ENCODE peak calls at places on chromosomes 16 and 17, in six cellular contexts. One of them, this sample, is unnamed.

GRCh38 chr16:31877876-31878642 is 4.5 kb downstream of the ZNF267 start:
- DNase-seq in uterus: no peak
- DNase-seq in transverse colon: no peak
- DNase-seq in gastrocnemius medialis: no peak
- DNase-seq in breast epithelium: no peak
- DNase-seq in adrenal gland: no peak
- DNase-seq in this sample: no peak

GRCh38 chr17:42405963-42406495 is 17.0 kb downstream of the CAVIN1 start:
- DNase-seq in uterus: peak
- DNase-seq in transverse colon: peak
- DNase-seq in gastrocnemius medialis: peak
- DNase-seq in breast epithelium: peak
- DNase-seq in adrenal gland: peak
- DNase-seq in this sample: peak

GRCh38 chr17:80380068-80381061 is 34.6 kb upstream of the ENDOV start:
- DNase-seq in uterus: no peak
- DNase-seq in transverse colon: no peak
- DNase-seq in gastrocnemius medialis: no peak
- DNase-seq in breast epithelium: no peak
- DNase-seq in adrenal gland: no peak
- DNase-seq in this sample: no peak

GRCh38 chr16:57759131-57759530 is 23.6 kb downstream of the KATNB1 start:
- DNase-seq in uterus: no peak
- DNase-seq in transverse colon: no peak
- DNase-seq in gastrocnemius medialis: no peak
- DNase-seq in breast epithelium: no peak
- DNase-seq in adrenal gland: no peak
- DNase-seq in this sample: no peak

GRCh38 chr17:74610108-74610507 is 13.4 kb downstream of the CD300E start:
- DNase-seq in uterus: no peak
- DNase-seq in transverse colon: no peak
- DNase-seq in gastrocnemius medialis: no peak
- DNase-seq in breast epithelium: no peak
- DNase-seq in adrenal gland: no peak
- DNase-seq in this sample: no peak

GRCh38 chr16:83954577-83955016 is 1.6 kb downstream of the OSGIN1 start:
- DNase-seq in uterus: peak
- DNase-seq in transverse colon: peak
- DNase-seq in gastrocnemius medialis: peak
- DNase-seq in breast epithelium: peak
- DNase-seq in adrenal gland: peak
- DNase-seq in this sample: no peak

GRCh38 chr16:2520784-2521577 is 810 bp downstream of the AMDHD2 start:
- DNase-seq in uterus: no peak
- DNase-seq in transverse colon: peak
- DNase-seq in gastrocnemius medialis: no peak
- DNase-seq in breast epithelium: no peak
- DNase-seq in adrenal gland: peak
- DNase-seq in this sample: no peak

GRCh38 chr16:84423416-84423837 is 55.1 kb downstream of the ATP2C2 start:
- DNase-seq in uterus: no peak
- DNase-seq in transverse colon: no peak
- DNase-seq in gastrocnemius medialis: no peak
- DNase-seq in breast epithelium: no peak
- DNase-seq in adrenal gland: no peak
- DNase-seq in this sample: no peak

GRCh38 chr17:64781394-64781793 is 119.3 kb upstream of the SMURF2 start:
- DNase-seq in uterus: peak
- DNase-seq in transverse colon: peak
- DNase-seq in gastrocnemius medialis: no peak
- DNase-seq in breast epithelium: peak
- DNase-seq in adrenal gland: peak
- DNase-seq in this sample: peak

GRCh38 chr17:61635913-61636432 is 45.0 kb upstream of the NACA2 start:
- DNase-seq in uterus: no peak
- DNase-seq in transverse colon: peak
- DNase-seq in gastrocnemius medialis: no peak
- DNase-seq in breast epithelium: no peak
- DNase-seq in adrenal gland: peak
- DNase-seq in this sample: no peak

GRCh38 chr16:19884611-19885455 is at the start of gene GPRC5B:
- DNase-seq in uterus: peak
- DNase-seq in transverse colon: peak
- DNase-seq in gastrocnemius medialis: peak
- DNase-seq in breast epithelium: peak
- DNase-seq in adrenal gland: peak
- DNase-seq in this sample: peak

GRCh38 chr17:82241183-82241925 is 12.5 kb downstream of the SLC16A3 start:
- DNase-seq in uterus: peak
- DNase-seq in transverse colon: peak
- DNase-seq in gastrocnemius medialis: peak
- DNase-seq in breast epithelium: peak
- DNase-seq in adrenal gland: peak
- DNase-seq in this sample: peak

GRCh38 chr17:71496552-71496951 is 624.3 kb upstream of the SOX9 start:
- DNase-seq in uterus: no peak
- DNase-seq in transverse colon: no peak
- DNase-seq in gastrocnemius medialis: no peak
- DNase-seq in breast epithelium: no peak
- DNase-seq in adrenal gland: no peak
- DNase-seq in this sample: no peak

GRCh38 chr17:35046245-35046644 is 17.3 kb downstream of the RFFL start:
- DNase-seq in uterus: no peak
- DNase-seq in transverse colon: no peak
- DNase-seq in gastrocnemius medialis: no peak
- DNase-seq in breast epithelium: no peak
- DNase-seq in adrenal gland: no peak
- DNase-seq in this sample: no peak

GRCh38 chr17:82528484-82529265 is 9.1 kb downstream of the FOXK2 start:
- DNase-seq in uterus: no peak
- DNase-seq in transverse colon: peak
- DNase-seq in gastrocnemius medialis: peak
- DNase-seq in breast epithelium: peak
- DNase-seq in adrenal gland: peak
- DNase-seq in this sample: no peak

GRCh38 chr17:65593870-65594584 is 32.6 kb upstream of the AXIN2 start:
- DNase-seq in uterus: no peak
- DNase-seq in transverse colon: no peak
- DNase-seq in gastrocnemius medialis: no peak
- DNase-seq in breast epithelium: no peak
- DNase-seq in adrenal gland: no peak
- DNase-seq in this sample: no peak

GRCh38 chr17:40791116-40791515 is 8.6 kb downstream of the KRT28 start:
- DNase-seq in uterus: no peak
- DNase-seq in transverse colon: no peak
- DNase-seq in gastrocnemius medialis: no peak
- DNase-seq in breast epithelium: no peak
- DNase-seq in adrenal gland: no peak
- DNase-seq in this sample: no peak

GRCh38 chr16:17885659-17886200 is 415.0 kb upstream of the XYLT1 start:
- DNase-seq in uterus: no peak
- DNase-seq in transverse colon: no peak
- DNase-seq in gastrocnemius medialis: no peak
- DNase-seq in breast epithelium: no peak
- DNase-seq in adrenal gland: no peak
- DNase-seq in this sample: no peak

GRCh38 chr17:79752175-79752574 is 21.4 kb downstream of the ENPP7 start:
- DNase-seq in uterus: no peak
- DNase-seq in transverse colon: no peak
- DNase-seq in gastrocnemius medialis: no peak
- DNase-seq in breast epithelium: no peak
- DNase-seq in adrenal gland: no peak
- DNase-seq in this sample: no peak

GRCh38 chr17:77454560-77455095 is 313.9 kb downstream of the SEC14L1 start:
- DNase-seq in uterus: no peak
- DNase-seq in transverse colon: no peak
- DNase-seq in gastrocnemius medialis: no peak
- DNase-seq in breast epithelium: no peak
- DNase-seq in adrenal gland: no peak
- DNase-seq in this sample: no peak

GRCh38 chr16:642189-643049 is 791 bp downstream of the MCRIP2 start:
- DNase-seq in uterus: no peak
- DNase-seq in transverse colon: peak
- DNase-seq in gastrocnemius medialis: peak
- DNase-seq in breast epithelium: no peak
- DNase-seq in adrenal gland: peak
- DNase-seq in this sample: no peak

GRCh38 chr16:69412287-69412686 is 12.1 kb upstream of the CYB5B start:
- DNase-seq in uterus: no peak
- DNase-seq in transverse colon: no peak
- DNase-seq in gastrocnemius medialis: no peak
- DNase-seq in breast epithelium: no peak
- DNase-seq in adrenal gland: peak
- DNase-seq in this sample: no peak

GRCh38 chr17:58516644-58517377 is 2.4 kb upstream of the MTMR4 start:
- DNase-seq in uterus: no peak
- DNase-seq in transverse colon: peak
- DNase-seq in gastrocnemius medialis: no peak
- DNase-seq in breast epithelium: no peak
- DNase-seq in adrenal gland: no peak
- DNase-seq in this sample: no peak
- TF ChIP-seq POLR2A in uterus: no peak
- TF ChIP-seq POLR2A in transverse colon: peak
- TF ChIP-seq POLR2A in gastrocnemius medialis: no peak
- TF ChIP-seq POLR2A in breast epithelium: no peak
- TF ChIP-seq POLR2A in adrenal gland: no peak
- TF ChIP-seq POLR2A in this sample: no peak

GRCh38 chr17:21275579-21276339 is 8.8 kb upstream of the MAP2K3 start:
- DNase-seq in uterus: peak
- DNase-seq in transverse colon: peak
- DNase-seq in gastrocnemius medialis: peak
- DNase-seq in breast epithelium: peak
- DNase-seq in adrenal gland: peak
- DNase-seq in this sample: peak
- TF ChIP-seq CTCF in uterus: peak
- TF ChIP-seq CTCF in transverse colon: no peak
- TF ChIP-seq CTCF in gastrocnemius medialis: no peak
- TF ChIP-seq CTCF in breast epithelium: no peak
- TF ChIP-seq CTCF in adrenal gland: no peak
- TF ChIP-seq CTCF in this sample: no peak

GRCh38 chr17:38558751-38559024 is 47.1 kb downstream of the SRCIN1 start:
- DNase-seq in uterus: peak
- DNase-seq in transverse colon: no peak
- DNase-seq in gastrocnemius medialis: no peak
- DNase-seq in breast epithelium: no peak
- DNase-seq in adrenal gland: no peak
- DNase-seq in this sample: no peak

GRCh38 chr17:38560503-38561318 is 45.0 kb downstream of the SRCIN1 start:
- DNase-seq in uterus: no peak
- DNase-seq in transverse colon: no peak
- DNase-seq in gastrocnemius medialis: no peak
- DNase-seq in breast epithelium: no peak
- DNase-seq in adrenal gland: peak
- DNase-seq in this sample: no peak

GRCh38 chr17:38561416-38562214 is 44.1 kb downstream of the SRCIN1 start:
- DNase-seq in uterus: no peak
- DNase-seq in transverse colon: no peak
- DNase-seq in gastrocnemius medialis: no peak
- DNase-seq in breast epithelium: no peak
- DNase-seq in adrenal gland: no peak
- DNase-seq in this sample: no peak

GRCh38 chr17:38559025-38559879 is 46.5 kb downstream of the SRCIN1 start:
- DNase-seq in uterus: peak
- DNase-seq in transverse colon: peak
- DNase-seq in gastrocnemius medialis: peak
- DNase-seq in breast epithelium: peak
- DNase-seq in adrenal gland: peak
- DNase-seq in this sample: peak

DNA sequence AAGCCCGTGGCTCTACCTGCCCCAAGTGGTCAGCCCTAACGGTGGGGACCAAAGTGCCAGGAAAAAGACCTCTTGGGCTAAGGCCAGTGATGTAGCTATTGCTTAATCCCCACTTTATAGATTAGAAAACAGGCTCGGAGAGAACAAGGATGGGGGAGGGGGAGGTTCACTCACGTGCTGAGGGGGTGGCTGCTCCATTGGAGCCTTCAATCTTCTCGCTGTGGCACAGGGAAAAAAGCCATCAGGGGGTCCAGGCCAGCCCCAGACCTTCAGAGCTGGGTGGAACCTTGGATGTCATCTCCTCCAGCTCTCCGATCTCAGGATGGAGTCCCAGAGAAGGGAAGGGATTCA is 45.9 kb downstream of the SRCIN1 start:
- DNase-seq in uterus: peak
- DNase-seq in transverse colon: no peak
- DNase-seq in gastrocnemius medialis: no peak
- DNase-seq in breast epithelium: no peak
- DNase-seq in adrenal gland: no peak
- DNase-seq in this sample: no peak
- TF ChIP-seq POLR2A in uterus: no peak
- TF ChIP-seq POLR2A in transverse colon: no peak
- TF ChIP-seq POLR2A in gastrocnemius medialis: no peak
- TF ChIP-seq POLR2A in breast epithelium: no peak
- TF ChIP-seq POLR2A in adrenal gland: no peak
- TF ChIP-seq POLR2A in this sample: no peak

GRCh38 chr16:88749358-88749757 is 35.7 kb downstream of the PIEZO1 start:
- DNase-seq in uterus: no peak
- DNase-seq in transverse colon: no peak
- DNase-seq in gastrocnemius medialis: no peak
- DNase-seq in breast epithelium: no peak
- DNase-seq in adrenal gland: no peak
- DNase-seq in this sample: no peak

GRCh38 chr16:88744839-88745521 is 38.7 kb downstream of the CTU2 start:
- DNase-seq in uterus: no peak
- DNase-seq in transverse colon: no peak
- DNase-seq in gastrocnemius medialis: no peak
- DNase-seq in breast epithelium: no peak
- DNase-seq in adrenal gland: no peak
- DNase-seq in this sample: no peak

GRCh38 chr16:88746511-88746910 is 38.5 kb downstream of the PIEZO1 start:
- DNase-seq in uterus: peak
- DNase-seq in transverse colon: peak
- DNase-seq in gastrocnemius medialis: no peak
- DNase-seq in breast epithelium: no peak
- DNase-seq in adrenal gland: no peak
- DNase-seq in this sample: no peak

GRCh38 chr16:88748364-88748763 is 36.7 kb downstream of the PIEZO1 start:
- DNase-seq in uterus: no peak
- DNase-seq in transverse colon: no peak
- DNase-seq in gastrocnemius medialis: no peak
- DNase-seq in breast epithelium: no peak
- DNase-seq in adrenal gland: no peak
- DNase-seq in this sample: no peak

DNA sequence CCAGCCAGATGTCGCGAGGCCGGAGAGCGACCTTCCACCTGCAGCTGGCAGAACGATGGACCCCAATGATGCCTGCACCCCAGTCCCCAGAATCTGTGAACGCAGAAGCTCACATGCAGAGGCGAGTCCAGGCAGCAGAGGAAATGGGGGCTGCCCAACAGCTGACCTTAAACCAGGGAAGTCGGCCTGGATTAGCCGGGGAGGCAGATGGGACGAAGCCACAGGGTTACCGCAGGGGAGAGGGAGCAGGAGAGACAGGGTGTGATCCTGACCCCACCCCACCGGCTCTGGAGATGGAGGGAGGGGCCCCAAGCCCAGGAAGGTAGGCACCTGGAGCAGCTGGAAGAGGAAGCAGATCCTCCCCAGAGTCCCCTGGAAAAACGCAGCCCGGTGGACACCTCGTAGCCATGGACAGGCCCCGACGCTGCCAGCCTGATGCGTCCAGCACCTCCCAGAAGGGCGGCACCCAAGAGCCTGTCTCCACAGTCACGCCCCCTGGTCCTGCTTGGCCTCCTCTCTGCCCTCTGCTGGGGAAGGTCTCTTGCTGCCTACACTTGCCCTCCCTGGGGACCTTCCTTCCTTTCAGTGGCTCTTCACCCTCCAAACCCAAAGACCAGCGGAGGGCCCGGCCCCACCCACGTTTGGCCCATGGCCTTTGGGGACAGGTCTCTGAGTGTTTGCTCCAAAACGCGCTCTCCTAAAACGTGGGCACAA is 37.3 kb downstream of the PIEZO1 start:
- DNase-seq in uterus: no peak
- DNase-seq in transverse colon: peak
- DNase-seq in gastrocnemius medialis: no peak
- DNase-seq in breast epithelium: no peak
- DNase-seq in adrenal gland: no peak
- DNase-seq in this sample: no peak
- TF ChIP-seq CTCF in uterus: no peak
- TF ChIP-seq CTCF in transverse colon: peak
- TF ChIP-seq CTCF in gastrocnemius medialis: no peak
- TF ChIP-seq CTCF in breast epithelium: no peak
- TF ChIP-seq CTCF in adrenal gland: no peak
- TF ChIP-seq CTCF in this sample: no peak